ENCODE peak calls at places on chromosomes 1 and 21, in nine cellular contexts. N, L, H, Z, G, I, D, Y and E are unnamed samples.

GRCh38 chr1:176754663-176755062 is 291.7 kb downstream of the PAPPA2 start:
- DNase-seq in N (no peak), L (no peak), H (no peak), Z (no peak), G (no peak), I (no peak), D (no peak), Y (no peak), E (no peak)

GRCh38 chr21:36141513-36141925 is 6.6 kb downstream of the CBR3 start:
- DNase-seq in N (peak; percentile 32), L (peak; percentile 75), H (peak; percentile 53), Z (peak; percentile 99), G (peak; percentile 81), I (peak; percentile 87), D (peak; percentile 83), Y (peak; percentile 84), E (peak; percentile 92)

GRCh38 chr1:209831615-209832014 is 3.8 kb downstream of the UTP25 start:
- DNase-seq in N (no peak), L (no peak), H (no peak), Z (no peak), G (no peak), I (no peak), D (no peak), Y (peak; percentile 8), E (no peak)

GRCh38 chr1:2288816-2289536 is 60.9 kb downstream of the SKI start:
- DNase-seq in N (no peak), L (no peak), H (no peak), Z (no peak), G (no peak), I (no peak), D (no peak), Y (no peak), E (no peak)

GRCh38 chr1:234986750-234987414 is 141.8 kb downstream of the TOMM20 start:
- DNase-seq in N (no peak), L (no peak), H (no peak), Z (peak; percentile 59), G (no peak), I (peak; percentile 20), D (no peak), Y (peak; percentile 17), E (no peak)

GRCh38 chr1:34478460-34479076 is 276.3 kb upstream of the GJB5 start:
- DNase-seq in N (no peak), L (no peak), H (no peak), Z (peak; percentile 9), G (no peak), I (no peak), D (no peak), Y (no peak), E (no peak)

GRCh38 chr21:42414928-42415769 is 11.4 kb downstream of the UBASH3A start:
- DNase-seq in N (peak; percentile 20), L (peak; percentile 91), H (no peak), Z (no peak), G (no peak), I (no peak), D (no peak), Y (peak; percentile 88), E (peak; percentile 87)

GRCh38 chr1:155044812-155045690 is 6.1 kb upstream of the ADAM15 start:
- DNase-seq in N (no peak), L (peak; percentile 47), H (peak; percentile 88), Z (peak; percentile 93), G (no peak), I (peak; percentile 79), D (no peak), Y (peak; percentile 32), E (peak; percentile 68)

GRCh38 chr1:17892225-17892624 is 137.1 kb downstream of the ACTL8 start:
- DNase-seq in N (no peak), L (no peak), H (peak; percentile 78), Z (no peak), G (no peak), I (no peak), D (no peak), Y (no peak), E (no peak)

GRCh38 chr1:226975259-226975908 is 35.3 kb downstream of the COQ8A start:
- DNase-seq in N (no peak), L (no peak), H (no peak), Z (no peak), G (no peak), I (peak; percentile 88), D (peak; percentile 47), Y (no peak), E (no peak)

GRCh38 chr1:213269829-213270228 is 218.8 kb downstream of the RPS6KC1 start:
- DNase-seq in N (no peak), L (no peak), H (no peak), Z (no peak), G (no peak), I (no peak), D (no peak), Y (no peak), E (no peak)

GRCh38 chr1:26820784-26821269 is 5.7 kb upstream of the ZDHHC18 start:
- DNase-seq in N (no peak), L (no peak), H (no peak), Z (peak; percentile 27), G (peak; percentile 75), I (peak; percentile 25), D (no peak), Y (no peak), E (no peak)

GRCh38 chr1:154962238-154962678 is 676 bp upstream of the PYGO2 start:
- DNase-seq in N (no peak), L (no peak), H (no peak), Z (peak; percentile 60), G (no peak), I (peak; percentile 28), D (no peak), Y (no peak), E (no peak)

GRCh38 chr1:240091614-240092300 is at the start of gene FMN2:
- DNase-seq in N (no peak), L (no peak), H (no peak), Z (peak; percentile 78), G (no peak), I (peak; percentile 49), D (peak; percentile 74), Y (no peak), E (peak; percentile 65)

GRCh38 chr1:54137532-54138061 is 15.2 kb downstream of the CDCP2 start:
- DNase-seq in N (no peak), L (no peak), H (no peak), Z (no peak), G (no peak), I (no peak), D (no peak), Y (peak; percentile 61), E (no peak)

GRCh38 chr1:160642281-160642644 is 4.6 kb downstream of the SLAMF1 start:
- DNase-seq in N (no peak), L (no peak), H (no peak), Z (no peak), G (no peak), I (no peak), D (no peak), Y (no peak), E (no peak)

GRCh38 chr1:110606784-110607662 is 865 bp upstream of the KCNA2 start:
- DNase-seq in N (no peak), L (peak; percentile 21), H (no peak), Z (peak; percentile 48), G (no peak), I (peak; percentile 43), D (no peak), Y (no peak), E (no peak)

GRCh38 chr1:202193614-202194327 is at the start of gene LGR6:
- DNase-seq in N (no peak), L (no peak), H (no peak), Z (peak; percentile 64), G (no peak), I (no peak), D (no peak), Y (no peak), E (no peak)

GRCh38 chr1:228647523-228648444 is 87.5 kb upstream of the RHOU start:
- DNase-seq in N (no peak), L (peak; percentile 17), H (peak; percentile 54), Z (peak; percentile 77), G (peak; percentile 40), I (no peak), D (peak; percentile 53), Y (peak; percentile 33), E (peak; percentile 89)

GRCh38 chr1:48019714-48020315 is 22.6 kb upstream of the TRABD2B start:
- DNase-seq in N (no peak), L (no peak), H (peak; percentile 69), Z (no peak), G (no peak), I (no peak), D (no peak), Y (no peak), E (no peak)

GRCh38 chr1:84433253-84434080 is 35.2 kb downstream of the DNASE2B start:
- DNase-seq in N (no peak), L (no peak), H (peak; percentile 45), Z (peak; percentile 81), G (no peak), I (peak; percentile 78), D (peak; percentile 36), Y (peak; percentile 64), E (peak; percentile 59)

GRCh38 chr1:65846911-65847310 is 54.2 kb downstream of the PDE4B start:
- DNase-seq in N (no peak), L (no peak), H (no peak), Z (no peak), G (no peak), I (no peak), D (no peak), Y (no peak), E (no peak)

GRCh38 chr1:226950316-226950715 is 10.2 kb downstream of the COQ8A start:
- DNase-seq in N (no peak), L (no peak), H (no peak), Z (no peak), G (no peak), I (no peak), D (no peak), Y (no peak), E (no peak)

GRCh38 chr1:232211149-232211548 is 418.8 kb downstream of the SIPA1L2 start:
- DNase-seq in N (no peak), L (no peak), H (no peak), Z (peak; percentile 78), G (no peak), I (no peak), D (no peak), Y (no peak), E (no peak)